ENCODE peak calls at places on chromosomes 1 and 21, in four cellular contexts. One of them, this sample, is unnamed.

GRCh38 chr1:220409751-220410370 is 118.1 kb upstream of the MARK1 start:
- DNase-seq in Caki2: no peak
- DNase-seq in effector memory CD4-positive, alpha-beta T cell: no peak
- DNase-seq in glutamatergic neuron: no peak
- DNase-seq in this sample: no peak

GRCh38 chr1:94654031-94654430 is 112.5 kb upstream of the F3 start:
- DNase-seq in glutamatergic neuron: no peak
- DNase-seq in Caki2: peak
- DNase-seq in effector memory CD4-positive, alpha-beta T cell: no peak
- DNase-seq in this sample: no peak

GRCh38 chr1:110056776-110057175 is 13.7 kb downstream of the ALX3 start:
- DNase-seq in effector memory CD4-positive, alpha-beta T cell: no peak
- DNase-seq in Caki2: no peak
- DNase-seq in glutamatergic neuron: no peak
- DNase-seq in this sample: no peak

GRCh38 chr1:201191723-201192477 is 1.3 kb downstream of the IGFN1 start:
- DNase-seq in effector memory CD4-positive, alpha-beta T cell: no peak
- DNase-seq in Caki2: peak
- DNase-seq in glutamatergic neuron: no peak
- DNase-seq in this sample: no peak

GRCh38 chr1:51565009-51565408 is 45.9 kb upstream of the EPS15 start:
- DNase-seq in glutamatergic neuron: no peak
- DNase-seq in effector memory CD4-positive, alpha-beta T cell: no peak
- DNase-seq in Caki2: no peak
- DNase-seq in this sample: no peak

GRCh38 chr1:164716992-164717703 is 158.2 kb downstream of the PBX1 start:
- DNase-seq in effector memory CD4-positive, alpha-beta T cell: no peak
- DNase-seq in Caki2: no peak
- DNase-seq in glutamatergic neuron: no peak
- DNase-seq in this sample: no peak

GRCh38 chr1:24705260-24706073 is 39.8 kb upstream of the CLIC4 start:
- DNase-seq in glutamatergic neuron: peak
- DNase-seq in effector memory CD4-positive, alpha-beta T cell: peak
- DNase-seq in Caki2: peak
- DNase-seq in this sample: peak

GRCh38 chr1:67256291-67257172 is 51.1 kb upstream of the IL12RB2 start:
- DNase-seq in effector memory CD4-positive, alpha-beta T cell: no peak
- DNase-seq in glutamatergic neuron: no peak
- DNase-seq in Caki2: no peak
- DNase-seq in this sample: no peak

GRCh38 chr1:202107321-202107761 is 15.4 kb upstream of the GPR37L1 start:
- DNase-seq in effector memory CD4-positive, alpha-beta T cell: no peak
- DNase-seq in glutamatergic neuron: no peak
- DNase-seq in Caki2: peak
- DNase-seq in this sample: no peak

GRCh38 chr1:119674110-119674509 is 26.0 kb upstream of the ZNF697 start:
- DNase-seq in Caki2: no peak
- DNase-seq in effector memory CD4-positive, alpha-beta T cell: no peak
- DNase-seq in glutamatergic neuron: no peak
- DNase-seq in this sample: no peak

GRCh38 chr1:107862064-107862463 is 102.9 kb downstream of the VAV3 start:
- DNase-seq in Caki2: no peak
- DNase-seq in effector memory CD4-positive, alpha-beta T cell: no peak
- DNase-seq in glutamatergic neuron: no peak
- DNase-seq in this sample: no peak

GRCh38 chr1:209840611-209841010 is 12.8 kb downstream of the UTP25 start:
- DNase-seq in Caki2: no peak
- DNase-seq in effector memory CD4-positive, alpha-beta T cell: no peak
- DNase-seq in glutamatergic neuron: no peak
- DNase-seq in this sample: no peak

GRCh38 chr1:40833979-40834378 is 28.2 kb downstream of the CITED4 start:
- DNase-seq in glutamatergic neuron: no peak
- DNase-seq in effector memory CD4-positive, alpha-beta T cell: no peak
- DNase-seq in Caki2: no peak
- DNase-seq in this sample: no peak

GRCh38 chr1:30125449-30126170 is 597.8 kb downstream of the MATN1 start:
- DNase-seq in Caki2: no peak
- DNase-seq in effector memory CD4-positive, alpha-beta T cell: no peak
- DNase-seq in glutamatergic neuron: no peak
- DNase-seq in this sample: no peak

GRCh38 chr1:203180611-203181330 is 5.1 kb upstream of the MYBPH start:
- DNase-seq in glutamatergic neuron: no peak
- DNase-seq in Caki2: no peak
- DNase-seq in effector memory CD4-positive, alpha-beta T cell: no peak
- DNase-seq in this sample: no peak

GRCh38 chr21:21200103-21200938 is 202.1 kb downstream of the NCAM2 start:
- DNase-seq in Caki2: peak
- DNase-seq in glutamatergic neuron: no peak
- DNase-seq in effector memory CD4-positive, alpha-beta T cell: no peak
- DNase-seq in this sample: no peak

GRCh38 chr1:163440090-163440489 is 118.3 kb downstream of the NUF2 start:
- DNase-seq in glutamatergic neuron: no peak
- DNase-seq in effector memory CD4-positive, alpha-beta T cell: no peak
- DNase-seq in Caki2: no peak
- DNase-seq in this sample: no peak

GRCh38 chr1:46370214-46370633 is 23.9 kb upstream of the FAAH start:
- DNase-seq in Caki2: no peak
- DNase-seq in effector memory CD4-positive, alpha-beta T cell: no peak
- DNase-seq in glutamatergic neuron: no peak
- DNase-seq in this sample: no peak